ENCODE peak calls at places on chromosomes 11 and 22, in four cellular contexts. N, G, A and D are unnamed samples.

GRCh38 chr11:45168366-45169130 is 22.1 kb downstream of the PRDM11 start:
- DNase-seq in N (peak; percentile 33), G (no peak), A (no peak), D (no peak)

GRCh38 chr11:3058753-3059664 is 1.8 kb upstream of the CARS1 start:
- DNase-seq in N (peak; percentile 60), G (peak; percentile 87), A (no peak), D (peak; percentile 97)

GRCh38 chr11:33723238-33723881 is 12.9 kb downstream of the CD59 start:
- DNase-seq in N (peak; percentile 51), G (peak; percentile 96), A (no peak), D (peak; percentile 92)

GRCh38 chr11:34840736-34841386 is 75.3 kb downstream of the APIP start:
- DNase-seq in N (no peak), G (no peak), A (peak; percentile 4), D (peak; percentile 35)

GRCh38 chr11:36703055-36703404 is 105.0 kb upstream of the RAG2 start:
- DNase-seq in N (no peak), G (no peak), A (no peak), D (no peak)

GRCh38 chr11:113204280-113204679 is 110.1 kb upstream of the TTC12 start:
- DNase-seq in N (no peak), G (no peak), A (no peak), D (no peak)

GRCh38 chr11:2788751-2789140 is 89.0 kb upstream of the KCNQ1OT1 start:
- DNase-seq in N (peak; percentile 43), G (no peak), A (no peak), D (no peak)

GRCh38 chr11:33912405-33913361 is 20.8 kb upstream of the LMO2 start:
- DNase-seq in N (peak; percentile 62), G (peak; percentile 91), A (no peak), D (peak; percentile 96)

GRCh38 chr22:21015051-21016006 is at the start of gene P2RX6:
- DNase-seq in N (peak; percentile 50), G (no peak), A (no peak), D (peak; percentile 75)

GRCh38 chr11:130037058-130037457 is 32.6 kb upstream of the APLP2 start:
- DNase-seq in N (no peak), G (peak; percentile 72), A (no peak), D (peak; percentile 92)

GRCh38 chr22:41523464-41524221 is 20.6 kb downstream of the POLR3H start:
- DNase-seq in N (peak; percentile 71), G (peak; percentile 65), A (no peak), D (peak; percentile 38)

GRCh38 chr11:67646535-67647336 is 3.8 kb downstream of the ACY3 start:
- DNase-seq in N (peak; percentile 50), G (no peak), A (no peak), D (no peak)

GRCh38 chr11:119323532-119324033 is 6.7 kb upstream of the MCAM start:
- DNase-seq in N (peak; percentile 87), G (peak; percentile 75), A (peak; percentile 78), D (peak; percentile 72)

GRCh38 chr11:83166193-83166866 is 9.4 kb downstream of the PCF11 start:
- DNase-seq in N (no peak), G (no peak), A (no peak), D (no peak)

GRCh38 chr11:64449381-64450167 is 90.6 kb downstream of the RPS6KA4 start:
- DNase-seq in N (peak; percentile 81), G (peak; percentile 46), A (peak; percentile 62), D (peak; percentile 72)

GRCh38 chr11:15912825-15913224 is 443.5 kb downstream of the SOX6 start:
- DNase-seq in N (no peak), G (no peak), A (no peak), D (no peak)

GRCh38 chr11:102144357-102145342 is 34.4 kb downstream of the YAP1 start:
- DNase-seq in N (peak; percentile 68), G (peak; percentile 74), A (no peak), D (peak; percentile 70)

GRCh38 chr11:74037309-74037708 is 28.4 kb upstream of the UCP3 start:
- DNase-seq in N (no peak), G (no peak), A (no peak), D (peak; percentile 64)

GRCh38 chr22:20243545-20244249 is 24.4 kb downstream of the RTN4R start:
- DNase-seq in N (peak; percentile 94), G (peak; percentile 75), A (peak; percentile 37), D (peak; percentile 81)

GRCh38 chr22:41352058-41352457 is 29.7 kb upstream of the TEF start:
- DNase-seq in N (no peak), G (peak; percentile 55), A (no peak), D (peak; percentile 79)